ENCODE peak calls at places on chromosomes 12 and 14, in ten cellular contexts. G, S, H, V, D, I, Y, T, E and X are unnamed samples.

GRCh38 chr12:93912086-93912733 is 235.0 kb downstream of the CRADD start:
- DNase-seq in G (no peak), S (no peak), H (no peak), V (no peak), D (no peak), I (no peak), Y (no peak), T (no peak), E (no peak), X (no peak)

GRCh38 chr12:64716373-64716772 is 42.8 kb downstream of the GNS start:
- DNase-seq in G (no peak), S (no peak), H (no peak), V (no peak), D (no peak), I (no peak), Y (no peak), T (no peak), E (no peak), X (no peak)

GRCh38 chr14:51547260-51547659 is 104.5 kb upstream of the FRMD6 start:
- DNase-seq in G (no peak), S (no peak), H (no peak), V (peak), D (no peak), I (peak), Y (no peak), T (no peak), E (no peak), X (no peak)

GRCh38 chr14:99793213-99794155 is at the start of gene EML1:
- DNase-seq in G (peak), S (no peak), H (peak), V (peak), D (peak), I (peak), Y (peak), T (peak), E (peak), X (no peak)

GRCh38 chr12:53012928-53013327 is 6.7 kb downstream of the EIF4B start:
- DNase-seq in G (no peak), S (no peak), H (no peak), V (no peak), D (no peak), I (no peak), Y (no peak), T (no peak), E (no peak), X (no peak)

GRCh38 chr12:57418255-57418654 is 12.6 kb downstream of the R3HDM2 start:
- DNase-seq in G (no peak), S (no peak), H (no peak), V (no peak), D (no peak), I (no peak), Y (no peak), T (no peak), E (no peak), X (no peak)

GRCh38 chr14:68622856-68623255 is 170.0 kb downstream of the ZFP36L1 start:
- DNase-seq in G (no peak), S (no peak), H (no peak), V (no peak), D (no peak), I (no peak), Y (no peak), T (no peak), E (no peak), X (no peak)

GRCh38 chr14:103104654-103105511 is 10.4 kb downstream of the EXOC3L4 start:
- DNase-seq in G (peak), S (no peak), H (peak), V (peak), D (peak), I (peak), Y (no peak), T (peak), E (peak), X (no peak)

GRCh38 chr12:10395390-10395998 is 5.7 kb upstream of the KLRK1 start:
- DNase-seq in G (peak), S (no peak), H (no peak), V (no peak), D (no peak), I (peak), Y (peak), T (no peak), E (no peak), X (no peak)

GRCh38 chr12:131599214-131600159 is 111.4 kb upstream of the SFSWAP start:
- DNase-seq in G (no peak), S (no peak), H (no peak), V (no peak), D (no peak), I (peak), Y (no peak), T (no peak), E (no peak), X (no peak)

GRCh38 chr12:3200032-3200617 is 122.9 kb downstream of the TSPAN9 start:
- DNase-seq in G (no peak), S (no peak), H (no peak), V (peak), D (peak), I (peak), Y (no peak), T (no peak), E (peak), X (no peak)

GRCh38 chr14:102914474-102915291 is 7.8 kb upstream of the AMN start:
- DNase-seq in G (no peak), S (no peak), H (no peak), V (no peak), D (no peak), I (no peak), Y (peak), T (no peak), E (no peak), X (no peak)

GRCh38 chr12:99332936-99333591 is 314.5 kb upstream of the GARIN6 start:
- DNase-seq in G (no peak), S (no peak), H (no peak), V (no peak), D (no peak), I (no peak), Y (no peak), T (no peak), E (no peak), X (no peak)

GRCh38 chr12:40598073-40598472 is 94.2 kb upstream of the CNTN1 start:
- DNase-seq in G (no peak), S (no peak), H (no peak), V (no peak), D (no peak), I (no peak), Y (no peak), T (no peak), E (no peak), X (no peak)

GRCh38 chr12:104011265-104011664 is 38.7 kb downstream of the GLT8D2 start:
- DNase-seq in G (no peak), S (no peak), H (no peak), V (no peak), D (no peak), I (peak), Y (no peak), T (no peak), E (no peak), X (no peak)

GRCh38 chr12:106767954-106768501 is 6.5 kb upstream of the RIC8B start:
- DNase-seq in G (no peak), S (no peak), H (no peak), V (no peak), D (peak), I (no peak), Y (no peak), T (no peak), E (no peak), X (no peak)

GRCh38 chr12:127716181-127716580 is 550.8 kb upstream of the TMEM132C start:
- DNase-seq in G (no peak), S (no peak), H (no peak), V (no peak), D (no peak), I (no peak), Y (no peak), T (no peak), E (no peak), X (no peak)